ENCODE peak calls at places on chromosomes 12 and 14, in nine cellular contexts. P is uterus, Z is neural progenitor cell, L is left ventricle myocardium inferior, S is cardiac muscle cell, T is psoas muscle, K is pancreas, I is OCI-LY7, U is astrocyte. V is an unnamed sample.
A peak's percentile ranks its signal among the peaks of the same experiment; 100 is the strongest.

GRCh38 chr12:84843588-84844144 is 68.9 kb downstream of the SLC6A15 start:
- DNase-seq in I (no peak), T (no peak), U (no peak), P (no peak), K (no peak), L (no peak), Z (no peak), S (no peak), V (no peak)

GRCh38 chr14:20998674-20999366 is at the start of gene SLC39A2:
- DNase-seq in Z (peak; percentile 59), K (no peak), P (no peak), I (no peak), T (peak; percentile 52), L (peak; percentile 37), U (peak; percentile 60), S (peak; percentile 81), V (no peak)

GRCh38 chr12:6199531-6200265 is 502 bp upstream of the CD9 start:
- DNase-seq in T (peak; percentile 49), K (peak; percentile 60), U (no peak), I (no peak), P (peak; percentile 64), S (peak; percentile 49), L (no peak), Z (peak; percentile 80), V (no peak)

GRCh38 chr12:30610718-30611117 is 85.0 kb downstream of the IPO8 start:
- DNase-seq in T (no peak), I (no peak), U (no peak), Z (no peak), P (no peak), K (no peak), S (no peak), L (no peak), V (no peak)

GRCh38 chr14:21185506-21185905 is 29.6 kb upstream of the OR5AU1 start:
- DNase-seq in L (no peak), S (peak; percentile 78), K (no peak), U (no peak), I (no peak), P (no peak), T (no peak), Z (no peak), V (no peak)

GRCh38 chr12:65830305-65830704 is 6.0 kb downstream of the HMGA2 start:
- DNase-seq in P (no peak), Z (no peak), L (no peak), S (peak; percentile 44), T (no peak), U (no peak), K (no peak), I (no peak), V (no peak)

GRCh38 chr14:100138082-100138787 is 21.2 kb downstream of the DEGS2 start:
- DNase-seq in T (no peak), Z (no peak), U (no peak), K (no peak), P (no peak), L (no peak), I (no peak), S (no peak), V (no peak)

GRCh38 chr12:53624453-53624852 is 1.7 kb downstream of the ATF7 start:
- DNase-seq in Z (no peak), S (peak; percentile 56), U (no peak), K (no peak), T (no peak), L (no peak), I (no peak), P (no peak), V (peak; percentile 26)

GRCh38 chr14:89618309-89618708 is 201.3 kb upstream of the FOXN3 start:
- DNase-seq in L (no peak), U (no peak), Z (no peak), S (no peak), T (no peak), P (no peak), K (no peak), I (peak; percentile 28), V (no peak)

GRCh38 chr12:121849660-121850059 is 9.0 kb downstream of the HPD start:
- DNase-seq in L (no peak), U (no peak), S (no peak), T (no peak), I (no peak), K (no peak), Z (no peak), P (no peak), V (no peak)

GRCh38 chr12:75690556-75690955 is 179.1 kb upstream of the KRR1 start:
- DNase-seq in L (no peak), U (peak; percentile 99), I (no peak), T (no peak), S (peak; percentile 97), P (no peak), K (no peak), Z (no peak), V (peak; percentile 99)

GRCh38 chr12:48119834-48120195 is 651 bp downstream of the PFKM start:
- DNase-seq in S (no peak), U (peak; percentile 22), Z (peak; percentile 32), P (no peak), K (no peak), I (no peak), T (no peak), L (no peak), V (no peak)

GRCh38 chr14:66143387-66144112 is 342.6 kb upstream of the CCDC196 start:
- DNase-seq in T (no peak), L (no peak), I (no peak), P (no peak), Z (peak; percentile 32), S (no peak), K (no peak), U (no peak), V (no peak)

DNA sequence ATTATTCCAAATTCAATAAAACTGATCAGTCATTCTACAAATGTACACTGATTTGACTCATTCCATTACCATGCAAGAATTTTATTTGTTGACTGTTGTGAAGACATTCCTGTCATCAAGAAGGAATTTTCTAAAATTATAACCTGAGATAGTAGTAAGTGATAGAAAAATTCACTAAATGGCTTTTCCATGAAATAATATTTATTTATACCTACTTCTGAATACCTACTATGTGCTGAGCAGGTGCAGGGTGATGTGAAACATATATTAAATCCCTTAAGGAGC is 841.7 kb downstream of the NRXN3 start:
- DNase-seq in K (no peak), T (no peak), I (no peak), U (peak; percentile 38), L (no peak), P (no peak), S (no peak), Z (no peak), V (no peak)
- H3K4me3 ChIP-seq in K (no peak overlapping the region), T (no peak overlapping the region), I (no peak overlapping the region), U (peak overlapping the region; percentile 14), L (no peak overlapping the region), P (no peak overlapping the region), S (no peak overlapping the region), Z (no peak overlapping the region), V (no peak overlapping the region)

DNA sequence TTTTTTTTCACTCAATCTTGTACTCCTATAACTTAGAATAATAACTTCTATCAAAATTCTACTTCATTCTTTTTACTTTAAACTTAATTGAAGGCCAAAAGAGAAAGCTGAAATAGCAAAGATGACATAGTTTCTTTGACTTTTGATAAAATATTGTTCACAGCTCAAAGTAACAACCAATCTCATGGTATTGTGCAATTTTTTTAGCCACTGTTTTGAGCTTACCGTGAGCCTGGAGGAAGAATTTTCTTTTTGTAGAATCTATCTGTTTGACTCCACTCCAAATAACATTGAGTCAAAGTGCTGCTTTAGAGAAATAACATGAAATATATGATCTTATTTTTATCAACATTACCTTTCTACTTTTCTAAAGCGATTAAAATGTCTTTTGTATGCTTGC is 903.9 kb upstream of the FOXG1 start:
- DNase-seq in T (no peak), S (no peak), U (no peak), I (no peak), L (no peak), Z (no peak), K (no peak), P (no peak), V (no peak)
- H3K9me3 ChIP-seq in T (no peaks in the 10 kb centered on the region), S (no peaks in the 10 kb centered on the region), U (no peaks in the 10 kb centered on the region), I (peaks cover 5% of the 10 kb centered on the region), L (no peaks in the 10 kb centered on the region), Z (no peaks in the 10 kb centered on the region), K (no peaks in the 10 kb centered on the region), P (no peaks in the 10 kb centered on the region), V (peaks cover 4% of the 10 kb centered on the region)

GRCh38 chr12:49984476-49984890 is 11.7 kb downstream of the AQP6 start:
- DNase-seq in T (no peak), L (no peak), S (no peak), U (no peak), I (no peak), K (no peak), Z (peak; percentile 45), P (no peak), V (no peak)

GRCh38 chr12:49985981-49986380 is 13.2 kb downstream of the AQP6 start:
- DNase-seq in Z (no peak), I (no peak), P (no peak), U (peak; percentile 11), T (no peak), S (no peak), K (no peak), L (no peak), V (no peak)

GRCh38 chr12:49982246-49983229 is 9.8 kb downstream of the AQP6 start:
- DNase-seq in P (no peak), U (no peak), T (no peak), Z (no peak), S (peak; percentile 52), L (no peak), I (no peak), K (no peak), V (no peak)

GRCh38 chr12:49984960-49985359 is 12.2 kb downstream of the AQP6 start:
- DNase-seq in S (no peak), I (no peak), Z (no peak), T (no peak), P (no peak), U (no peak), K (no peak), L (no peak), V (no peak)

DNA sequence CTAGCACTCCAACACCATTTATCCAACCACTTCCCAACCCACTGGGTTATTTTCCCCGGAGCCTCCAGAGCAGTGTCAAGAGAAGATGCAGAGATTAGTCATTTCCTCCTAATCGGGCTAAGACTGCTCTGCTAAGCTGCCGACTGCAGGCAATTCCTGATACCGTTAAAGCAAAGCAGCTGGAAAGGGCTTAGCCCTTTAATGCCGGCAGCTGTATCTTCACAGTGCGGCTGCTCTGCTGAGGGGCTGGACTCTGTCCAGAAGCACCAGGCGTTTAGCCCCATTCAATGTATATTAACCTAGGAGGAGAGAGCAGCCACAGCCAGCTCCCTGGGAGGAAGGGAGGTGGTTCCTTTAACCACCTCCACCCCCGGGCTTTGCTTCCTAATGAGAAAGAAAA is 11.1 kb downstream of the AQP6 start:
- DNase-seq in Z (peak; percentile 86), P (no peak), L (no peak), T (no peak), I (no peak), U (peak; percentile 81), K (no peak), S (peak; percentile 92), V (peak; percentile 67)
- TF ChIP-seq CTCF in Z (no peak), P (no peak), L (no peak), T (no peak), I (no peak), U (no peak), K (no peak), S (peak; percentile 8), V (peak; percentile 6)

DNA sequence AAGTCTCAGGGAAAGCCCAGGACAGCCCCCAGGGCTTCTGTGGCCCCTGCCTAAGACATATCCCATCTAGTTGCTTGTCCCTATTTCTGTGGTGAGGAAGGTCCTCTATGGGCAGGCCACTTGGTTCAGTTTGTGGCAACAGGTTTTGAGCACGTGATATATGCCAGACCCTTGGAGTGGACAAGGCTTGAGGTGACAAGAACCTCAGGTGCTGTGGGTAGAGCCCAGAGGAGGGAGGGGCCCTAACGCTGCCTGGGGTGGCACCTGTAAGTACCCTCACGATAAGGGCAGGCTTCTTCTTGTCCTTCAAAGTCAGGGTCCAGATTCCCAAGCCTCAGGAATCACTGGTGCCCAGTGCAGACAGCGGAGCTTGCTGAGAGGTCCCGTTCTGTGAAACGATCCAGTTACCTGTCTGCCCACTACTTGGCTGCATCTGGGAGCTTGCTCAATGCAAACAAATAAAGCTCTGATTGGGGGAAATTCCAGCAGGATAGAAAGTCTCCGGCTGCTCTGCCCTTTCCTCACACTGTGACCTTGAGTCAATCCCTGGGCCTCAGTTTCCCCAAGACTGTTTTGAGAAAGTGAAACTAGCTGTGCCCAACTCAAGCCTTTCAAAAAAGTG is 47.7 kb upstream of the FAM181A start:
- DNase-seq in K (no peak), U (no peak), I (no peak), S (no peak), P (no peak), Z (no peak), L (no peak), T (no peak), V (no peak)
- H3K4me3 ChIP-seq in K (no peak overlapping the region), U (no peak overlapping the region), I (no peak overlapping the region), S (no peak overlapping the region), P (no peak overlapping the region), Z (no peak overlapping the region), L (peak overlapping the region; percentile 18), T (no peak overlapping the region), V (no peak overlapping the region)